ENCODE peak calls at places on chromosomes 11 and 22, in six cellular contexts. One of them, this sample, is unnamed.

GRCh38 chr22:36359172-36359973 is 28.4 kb downstream of the MYH9 start:
- DNase-seq in ovary: no peak
- DNase-seq in CD8-positive, alpha-beta T cell: no peak
- DNase-seq in HCT116: no peak
- DNase-seq in heart left ventricle: no peak
- DNase-seq in mammary epithelial cell: no peak
- DNase-seq in this sample: no peak

GRCh38 chr22:23240639-23241389 is 60.5 kb downstream of the BCR start:
- DNase-seq in mammary epithelial cell: peak; percentile 15
- DNase-seq in heart left ventricle: no peak
- DNase-seq in ovary: no peak
- DNase-seq in CD8-positive, alpha-beta T cell: no peak
- DNase-seq in HCT116: no peak
- DNase-seq in this sample: no peak

GRCh38 chr11:57214494-57214893 is 22.6 kb downstream of the APLNR start:
- DNase-seq in HCT116: no peak
- DNase-seq in mammary epithelial cell: peak; percentile 38
- DNase-seq in CD8-positive, alpha-beta T cell: no peak
- DNase-seq in heart left ventricle: no peak
- DNase-seq in ovary: no peak
- DNase-seq in this sample: peak; percentile 83

GRCh38 chr11:84780689-84781293 is 846.4 kb downstream of the DLG2 start:
- DNase-seq in mammary epithelial cell: peak; percentile 14
- DNase-seq in ovary: no peak
- DNase-seq in CD8-positive, alpha-beta T cell: no peak
- DNase-seq in heart left ventricle: no peak
- DNase-seq in HCT116: peak; percentile 12
- DNase-seq in this sample: peak; percentile 2

GRCh38 chr22:32326647-32327046 is 31.0 kb upstream of the RFPL3 start:
- DNase-seq in HCT116: no peak
- DNase-seq in CD8-positive, alpha-beta T cell: no peak
- DNase-seq in ovary: no peak
- DNase-seq in mammary epithelial cell: no peak
- DNase-seq in heart left ventricle: no peak
- DNase-seq in this sample: no peak

GRCh38 chr11:62922653-62923371 is 1.6 kb upstream of the CHRM1 start:
- DNase-seq in HCT116: no peak
- DNase-seq in CD8-positive, alpha-beta T cell: no peak
- DNase-seq in ovary: no peak
- DNase-seq in heart left ventricle: no peak
- DNase-seq in mammary epithelial cell: no peak
- DNase-seq in this sample: no peak

GRCh38 chr11:76629133-76629852 is 41.3 kb downstream of the LRRC32 start:
- DNase-seq in heart left ventricle: peak; percentile 76
- DNase-seq in CD8-positive, alpha-beta T cell: peak; percentile 33
- DNase-seq in mammary epithelial cell: no peak
- DNase-seq in ovary: no peak
- DNase-seq in HCT116: no peak
- DNase-seq in this sample: peak; percentile 78

GRCh38 chr11:47773882-47774281 is 6.7 kb upstream of the FNBP4 start:
- DNase-seq in mammary epithelial cell: no peak
- DNase-seq in heart left ventricle: no peak
- DNase-seq in ovary: no peak
- DNase-seq in CD8-positive, alpha-beta T cell: no peak
- DNase-seq in HCT116: no peak
- DNase-seq in this sample: no peak

GRCh38 chr22:27668828-27669797 is 132.4 kb downstream of the MN1 start:
- DNase-seq in CD8-positive, alpha-beta T cell: no peak
- DNase-seq in mammary epithelial cell: no peak
- DNase-seq in heart left ventricle: peak; percentile 90
- DNase-seq in ovary: no peak
- DNase-seq in HCT116: peak; percentile 58
- DNase-seq in this sample: peak; percentile 78

GRCh38 chr11:131038597-131038996 is 122.3 kb upstream of the SNX19 start:
- DNase-seq in HCT116: no peak
- DNase-seq in mammary epithelial cell: peak; percentile 32
- DNase-seq in heart left ventricle: no peak
- DNase-seq in CD8-positive, alpha-beta T cell: no peak
- DNase-seq in ovary: no peak
- DNase-seq in this sample: peak; percentile 31

GRCh38 chr11:59778122-59778521 is 22.9 kb downstream of the STX3 start:
- DNase-seq in HCT116: no peak
- DNase-seq in mammary epithelial cell: no peak
- DNase-seq in ovary: no peak
- DNase-seq in heart left ventricle: no peak
- DNase-seq in CD8-positive, alpha-beta T cell: no peak
- DNase-seq in this sample: no peak

GRCh38 chr22:36160499-36160942 is at the start of gene APOL3:
- DNase-seq in ovary: peak; percentile 67
- DNase-seq in heart left ventricle: peak; percentile 90
- DNase-seq in mammary epithelial cell: peak; percentile 16
- DNase-seq in CD8-positive, alpha-beta T cell: peak; percentile 60
- DNase-seq in HCT116: no peak
- DNase-seq in this sample: peak; percentile 45

GRCh38 chr22:26579331-26579886 is 10.5 kb downstream of the TPST2 start:
- DNase-seq in mammary epithelial cell: no peak
- DNase-seq in CD8-positive, alpha-beta T cell: peak; percentile 66
- DNase-seq in heart left ventricle: no peak
- DNase-seq in HCT116: no peak
- DNase-seq in ovary: no peak
- DNase-seq in this sample: no peak

GRCh38 chr11:119187123-119187892 is 2.0 kb downstream of the NHERF4 start:
- DNase-seq in CD8-positive, alpha-beta T cell: no peak
- DNase-seq in HCT116: no peak
- DNase-seq in ovary: no peak
- DNase-seq in mammary epithelial cell: no peak
- DNase-seq in heart left ventricle: no peak
- DNase-seq in this sample: no peak

GRCh38 chr11:32366671-32367070 is 68.7 kb downstream of the WT1 start:
- DNase-seq in mammary epithelial cell: no peak
- DNase-seq in heart left ventricle: no peak
- DNase-seq in ovary: no peak
- DNase-seq in HCT116: no peak
- DNase-seq in CD8-positive, alpha-beta T cell: no peak
- DNase-seq in this sample: peak; percentile 5

GRCh38 chr22:50474711-50475651 is at the start of gene SBF1:
- DNase-seq in heart left ventricle: peak; percentile 95
- DNase-seq in HCT116: peak; percentile 78
- DNase-seq in ovary: peak; percentile 94
- DNase-seq in CD8-positive, alpha-beta T cell: peak; percentile 85
- DNase-seq in mammary epithelial cell: peak; percentile 82
- DNase-seq in this sample: peak; percentile 65

GRCh38 chr11:73982595-73982989 is at the start of gene UCP2:
- DNase-seq in mammary epithelial cell: no peak
- DNase-seq in CD8-positive, alpha-beta T cell: peak; percentile 79
- DNase-seq in heart left ventricle: peak; percentile 83
- DNase-seq in HCT116: no peak
- DNase-seq in ovary: peak; percentile 66
- DNase-seq in this sample: peak; percentile 68

GRCh38 chr22:44975444-44976262 is 34.2 kb downstream of the PHF21B start:
- DNase-seq in ovary: peak; percentile 87
- DNase-seq in mammary epithelial cell: peak; percentile 68
- DNase-seq in HCT116: peak; percentile 71
- DNase-seq in heart left ventricle: peak; percentile 76
- DNase-seq in CD8-positive, alpha-beta T cell: peak; percentile 59
- DNase-seq in this sample: peak; percentile 59
- TF ChIP-seq CTCF in ovary: peak; percentile 44
- TF ChIP-seq CTCF in mammary epithelial cell: peak; percentile 62
- TF ChIP-seq CTCF in HCT116: peak; percentile 91
- TF ChIP-seq CTCF in heart left ventricle: peak; percentile 53
- TF ChIP-seq CTCF in CD8-positive, alpha-beta T cell: no peak
- TF ChIP-seq CTCF in this sample: peak; percentile 92

DNA sequence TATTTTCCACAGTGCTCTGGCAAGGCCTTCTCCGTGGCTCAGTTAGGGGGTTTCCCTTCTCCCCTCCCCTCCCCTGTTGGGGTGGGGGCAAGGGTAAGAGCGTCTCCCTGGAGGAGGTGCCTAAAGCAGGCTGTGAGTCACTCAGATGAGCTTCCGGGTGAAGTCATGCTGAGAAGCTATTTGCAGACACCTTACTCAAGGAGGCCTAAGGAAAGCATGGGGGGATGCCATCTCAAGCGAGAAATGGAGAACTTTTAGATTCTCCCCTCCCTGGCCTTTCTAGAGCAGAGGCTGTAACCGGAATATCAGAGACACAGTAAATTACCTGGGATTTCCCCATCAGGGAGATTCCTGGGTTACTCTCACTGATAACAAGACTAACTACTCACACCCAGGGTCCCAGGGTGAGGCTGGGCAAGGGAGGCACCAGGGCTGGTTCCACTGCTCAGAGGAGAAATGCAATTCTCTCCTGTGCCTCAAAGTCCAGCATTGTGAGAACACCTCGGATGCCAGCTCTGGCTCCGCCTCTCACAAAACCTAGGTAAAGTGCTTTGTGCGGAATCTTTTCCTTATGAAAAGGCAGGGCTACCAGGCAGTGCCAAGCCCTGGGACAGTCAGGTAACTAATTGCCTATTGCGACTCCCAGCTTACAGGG is 123.6 kb downstream of the ABTB2 start:
- DNase-seq in ovary: no peak
- DNase-seq in heart left ventricle: no peak
- DNase-seq in CD8-positive, alpha-beta T cell: peak; percentile 89
- DNase-seq in HCT116: peak; percentile 64
- DNase-seq in mammary epithelial cell: peak; percentile 72
- DNase-seq in this sample: peak; percentile 56
- H3K27ac ChIP-seq in ovary: no peak overlapping the region
- H3K27ac ChIP-seq in heart left ventricle: no peak overlapping the region
- H3K27ac ChIP-seq in CD8-positive, alpha-beta T cell: no peak overlapping the region
- H3K27ac ChIP-seq in HCT116: peak overlapping the region; percentile 70
- H3K27ac ChIP-seq in mammary epithelial cell: no peak overlapping the region
- H3K27ac ChIP-seq in this sample: no peak overlapping the region

GRCh38 chr11:14644396-14645246 is 1.0 kb downstream of the PDE3B start:
- DNase-seq in mammary epithelial cell: peak; percentile 16
- DNase-seq in ovary: peak; percentile 15
- DNase-seq in heart left ventricle: peak; percentile 25
- DNase-seq in CD8-positive, alpha-beta T cell: peak; percentile 55
- DNase-seq in HCT116: peak; percentile 12
- DNase-seq in this sample: no peak
- TF ChIP-seq CTCF in mammary epithelial cell: no peak
- TF ChIP-seq CTCF in ovary: no peak
- TF ChIP-seq CTCF in heart left ventricle: no peak
- TF ChIP-seq CTCF in CD8-positive, alpha-beta T cell: no peak
- TF ChIP-seq CTCF in HCT116: peak; percentile 13
- TF ChIP-seq CTCF in this sample: no peak

DNA sequence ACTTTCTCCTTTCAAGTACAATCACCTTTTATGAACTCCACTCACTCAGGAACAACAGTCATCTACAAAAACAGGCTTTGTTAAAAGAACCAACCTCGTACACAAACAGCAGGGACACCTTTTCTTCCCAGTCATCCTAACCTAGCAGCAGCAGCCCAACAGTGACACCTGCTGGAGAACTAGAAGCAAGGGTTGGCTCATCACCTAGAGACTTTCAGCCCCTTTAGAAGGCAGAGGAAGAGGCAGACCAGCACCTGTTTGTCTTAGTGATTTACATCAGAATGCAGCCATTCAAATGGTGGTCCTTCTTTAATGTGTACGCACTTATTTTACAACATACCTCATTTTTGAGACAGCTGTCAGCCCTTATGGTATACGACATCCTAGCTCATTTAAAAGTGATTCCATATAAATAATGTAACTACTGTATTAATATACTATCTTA is 56.0 kb downstream of the AMBRA1 start:
- DNase-seq in HCT116: peak; percentile 68
- DNase-seq in ovary: peak; percentile 55
- DNase-seq in CD8-positive, alpha-beta T cell: peak; percentile 62
- DNase-seq in heart left ventricle: peak; percentile 59
- DNase-seq in mammary epithelial cell: peak; percentile 76
- DNase-seq in this sample: peak; percentile 59
- H3K27ac ChIP-seq in HCT116: no peak overlapping the region
- H3K27ac ChIP-seq in ovary: no peak overlapping the region
- H3K27ac ChIP-seq in CD8-positive, alpha-beta T cell: no peak overlapping the region
- H3K27ac ChIP-seq in heart left ventricle: no peak overlapping the region
- H3K27ac ChIP-seq in mammary epithelial cell: peak overlapping the region; percentile 19
- H3K27ac ChIP-seq in this sample: no peak overlapping the region

DNA sequence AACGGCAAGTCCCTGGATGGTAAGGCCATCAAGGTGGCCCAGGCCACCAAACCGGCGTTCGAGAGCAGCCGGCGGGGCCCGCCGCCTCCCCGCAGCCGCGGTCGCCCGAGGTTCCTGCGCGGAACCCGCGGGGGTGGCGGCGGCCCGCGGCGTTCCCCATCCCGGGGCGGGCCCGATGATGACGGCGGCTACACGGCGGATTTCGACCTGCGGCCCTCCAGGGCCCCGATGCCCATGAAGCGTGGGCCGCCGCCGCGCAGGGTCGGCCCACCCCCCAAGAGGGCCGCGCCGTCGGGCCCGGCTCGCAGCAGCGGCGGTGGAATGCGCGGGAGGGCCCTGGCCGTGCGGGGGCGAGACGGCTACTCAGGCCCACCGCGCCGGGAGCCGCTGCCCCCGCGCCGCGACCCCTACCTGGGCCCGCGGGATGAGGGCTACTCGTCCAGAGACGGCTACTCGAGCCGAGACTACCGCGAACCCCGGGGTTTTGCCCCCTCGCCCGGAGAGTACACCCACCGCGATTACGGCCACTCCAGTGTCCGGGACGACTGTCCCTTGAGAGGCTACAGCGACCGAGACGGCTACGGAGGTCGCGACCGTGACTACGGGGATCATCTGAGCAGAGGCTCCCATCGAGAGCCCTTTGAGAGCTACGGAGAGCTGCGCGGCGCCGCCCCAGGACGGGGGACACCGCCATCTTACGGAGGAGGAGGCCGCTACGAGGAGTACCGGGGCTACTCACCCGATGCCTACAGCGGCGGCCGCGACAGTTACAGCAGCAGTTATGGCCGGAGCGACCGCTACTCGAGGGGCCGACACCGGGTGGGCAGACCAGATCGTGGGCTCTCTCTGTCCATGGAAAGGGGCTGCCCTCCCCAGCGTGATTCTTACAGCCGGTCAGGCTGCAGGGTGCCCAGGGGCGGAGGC is 792 bp downstream of the RBMXL2 start:
- DNase-seq in ovary: no peak
- DNase-seq in mammary epithelial cell: no peak
- DNase-seq in heart left ventricle: no peak
- DNase-seq in HCT116: no peak
- DNase-seq in CD8-positive, alpha-beta T cell: no peak
- DNase-seq in this sample: no peak
- TF ChIP-seq CTCF in ovary: no peak
- TF ChIP-seq CTCF in mammary epithelial cell: no peak
- TF ChIP-seq CTCF in heart left ventricle: no peak
- TF ChIP-seq CTCF in HCT116: no peak
- TF ChIP-seq CTCF in CD8-positive, alpha-beta T cell: no peak
- TF ChIP-seq CTCF in this sample: no peak

DNA sequence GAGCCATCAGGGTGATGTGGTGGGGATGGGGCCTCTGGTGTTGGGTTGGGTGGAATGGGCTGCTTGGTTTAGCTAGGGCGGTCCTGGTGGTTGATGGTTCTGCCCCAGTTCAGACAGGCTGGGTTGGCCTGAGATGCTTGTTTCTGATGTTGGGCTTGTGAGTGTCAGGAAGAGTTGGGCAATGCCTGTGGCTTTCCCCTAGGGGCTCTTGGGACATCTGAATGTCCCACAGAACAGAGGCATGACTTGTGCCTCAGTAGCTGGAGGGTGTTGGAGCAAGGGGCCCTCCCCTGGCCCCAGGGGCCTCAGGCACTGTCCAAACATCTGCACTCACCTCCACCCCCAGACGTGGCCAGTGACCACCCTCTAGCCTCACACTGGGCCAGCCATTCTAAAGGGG is 14.0 kb upstream of the CTSD start:
- DNase-seq in CD8-positive, alpha-beta T cell: no peak
- DNase-seq in HCT116: no peak
- DNase-seq in heart left ventricle: no peak
- DNase-seq in ovary: no peak
- DNase-seq in mammary epithelial cell: no peak
- DNase-seq in this sample: no peak
- H3K27ac ChIP-seq in CD8-positive, alpha-beta T cell: no peak overlapping the region
- H3K27ac ChIP-seq in HCT116: no peak overlapping the region
- H3K27ac ChIP-seq in heart left ventricle: no peak overlapping the region
- H3K27ac ChIP-seq in ovary: no peak overlapping the region
- H3K27ac ChIP-seq in mammary epithelial cell: no peak overlapping the region
- H3K27ac ChIP-seq in this sample: no peak overlapping the region